ENCODE peak calls at places on chromosomes 2 and 18, in seven cellular contexts. Q, T, W, V, H, B and Z are unnamed samples.

GRCh38 chr2:188439986-188440385 is 148.3 kb downstream of the GULP1 start:
- DNase-seq in Q (no peak), T (no peak), W (no peak), V (no peak), H (no peak), B (no peak), Z (no peak)

GRCh38 chr2:179020156-179020750 is 29.7 kb downstream of the CCDC141 start:
- DNase-seq in Q (peak), T (peak), W (peak), V (no peak), H (peak), B (no peak), Z (peak)

GRCh38 chr2:37454851-37455762 is 110.7 kb downstream of the QPCT start:
- DNase-seq in Q (no peak), T (no peak), W (peak), V (peak), H (no peak), B (no peak), Z (peak)

GRCh38 chr18:76592096-76592495 is 97.1 kb upstream of the ZNF516 start:
- DNase-seq in Q (no peak), T (no peak), W (no peak), V (no peak), H (no peak), B (no peak), Z (no peak)

GRCh38 chr2:120134263-120134662 is 88.9 kb downstream of the TMEM185B start:
- DNase-seq in Q (no peak), T (no peak), W (no peak), V (peak), H (no peak), B (no peak), Z (no peak)

GRCh38 chr2:71801969-71802368 is 345.7 kb downstream of the CYP26B1 start:
- DNase-seq in Q (peak), T (peak), W (peak), V (peak), H (peak), B (no peak), Z (peak)

GRCh38 chr2:239475161-239476028 is 74.6 kb upstream of the HDAC4 start:
- DNase-seq in Q (no peak), T (no peak), W (no peak), V (no peak), H (no peak), B (no peak), Z (no peak)

GRCh38 chr2:133424876-133425275 is 143.4 kb downstream of the NCKAP5 start:
- DNase-seq in Q (no peak), T (no peak), W (no peak), V (no peak), H (no peak), B (no peak), Z (no peak)

GRCh38 chr2:234252766-234253165 is 202.3 kb downstream of the SPP2 start:
- DNase-seq in Q (no peak), T (no peak), W (no peak), V (no peak), H (no peak), B (no peak), Z (no peak)

GRCh38 chr2:143151111-143151752 is 22.0 kb downstream of the ARHGAP15 start:
- DNase-seq in Q (no peak), T (no peak), W (no peak), V (no peak), H (no peak), B (no peak), Z (no peak)

GRCh38 chr2:55947759-55948158 is 24.2 kb upstream of the EFEMP1 start:
- DNase-seq in Q (no peak), T (no peak), W (no peak), V (no peak), H (no peak), B (no peak), Z (no peak)

GRCh38 chr18:28729321-28729720 is 552.4 kb upstream of the CDH2 start:
- DNase-seq in Q (no peak), T (no peak), W (no peak), V (no peak), H (no peak), B (no peak), Z (no peak)

GRCh38 chr2:52416340-52416739 is 1351.3 kb upstream of the CHAC2 start:
- DNase-seq in Q (peak), T (no peak), W (no peak), V (no peak), H (peak), B (no peak), Z (no peak)

GRCh38 chr2:30113617-30114293 is 33.1 kb upstream of the YPEL5 start:
- DNase-seq in Q (no peak), T (no peak), W (no peak), V (peak), H (no peak), B (no peak), Z (no peak)

GRCh38 chr18:79983253-79983652 is 5.1 kb downstream of the TXNL4A start:
- DNase-seq in Q (no peak), T (no peak), W (no peak), V (no peak), H (no peak), B (no peak), Z (no peak)

GRCh38 chr2:235936493-235936892 is 231.7 kb downstream of the GBX2 start:
- DNase-seq in Q (no peak), T (no peak), W (no peak), V (no peak), H (peak), B (no peak), Z (peak)

GRCh38 chr18:9743200-9744016 is 35.3 kb downstream of the RAB31 start:
- DNase-seq in Q (peak), T (peak), W (no peak), V (peak), H (no peak), B (no peak), Z (no peak)

GRCh38 chr18:76686737-76687231 is 135.6 kb upstream of the ZNF236 start:
- DNase-seq in Q (peak), T (peak), W (peak), V (peak), H (peak), B (no peak), Z (peak)

GRCh38 chr2:170819941-170820646 is 3.4 kb downstream of the GAD1 start:
- DNase-seq in Q (no peak), T (no peak), W (no peak), V (no peak), H (peak), B (no peak), Z (no peak)

GRCh38 chr2:127658146-127658545 is 12.2 kb downstream of the GPR17 start:
- DNase-seq in Q (no peak), T (no peak), W (no peak), V (no peak), H (no peak), B (no peak), Z (no peak)

GRCh38 chr18:75264195-75264594 is 53.6 kb downstream of the TSHZ1 start:
- DNase-seq in Q (no peak), T (no peak), W (no peak), V (no peak), H (no peak), B (no peak), Z (no peak)

GRCh38 chr18:71327443-71328120 is 1038.7 kb downstream of the SOCS6 start:
- DNase-seq in Q (no peak), T (no peak), W (no peak), V (no peak), H (no peak), B (no peak), Z (no peak)

GRCh38 chr2:102979429-102979828 is 217.6 kb downstream of the TMEM182 start:
- DNase-seq in Q (no peak), T (no peak), W (no peak), V (no peak), H (no peak), B (no peak), Z (no peak)

GRCh38 chr2:189960346-189960745 is 102.2 kb downstream of the MSTN start:
- DNase-seq in Q (no peak), T (no peak), W (no peak), V (no peak), H (no peak), B (no peak), Z (no peak)

GRCh38 chr2:226447896-226448295 is 351.7 kb downstream of the IRS1 start:
- DNase-seq in Q (no peak), T (no peak), W (no peak), V (peak), H (no peak), B (no peak), Z (no peak)

GRCh38 chr2:150165988-150166965 is 321.2 kb downstream of the RND3 start:
- DNase-seq in Q (no peak), T (no peak), W (no peak), V (no peak), H (no peak), B (no peak), Z (no peak)

GRCh38 chr2:40859617-40860016 is 407.7 kb upstream of the SLC8A1 start:
- DNase-seq in Q (no peak), T (no peak), W (no peak), V (no peak), H (no peak), B (no peak), Z (no peak)

GRCh38 chr2:226902041-226902972 is 66.5 kb downstream of the RHBDD1 start:
- DNase-seq in Q (no peak), T (no peak), W (no peak), V (no peak), H (no peak), B (no peak), Z (no peak)

GRCh38 chr2:74741076-74741460 is 87.0 kb downstream of the SEMA4F start:
- DNase-seq in Q (no peak), T (no peak), W (no peak), V (no peak), H (no peak), B (no peak), Z (no peak)

GRCh38 chr2:34261701-34262100 is 662.6 kb upstream of the FAM98A start:
- DNase-seq in Q (no peak), T (no peak), W (no peak), V (no peak), H (no peak), B (no peak), Z (no peak)

GRCh38 chr2:235951980-235952379 is 216.2 kb downstream of the GBX2 start:
- DNase-seq in Q (no peak), T (no peak), W (no peak), V (no peak), H (no peak), B (peak), Z (no peak)

GRCh38 chr2:180203972-180204371 is 196.9 kb upstream of the CWC22 start:
- DNase-seq in Q (no peak), T (no peak), W (no peak), V (peak), H (no peak), B (no peak), Z (no peak)

GRCh38 chr2:98412751-98413445 is 31.8 kb upstream of the INPP4A start:
- DNase-seq in Q (peak), T (peak), W (peak), V (peak), H (peak), B (peak), Z (peak)

GRCh38 chr18:40531061-40531460 is 1424.0 kb upstream of the PIK3C3 start:
- DNase-seq in Q (no peak), T (no peak), W (no peak), V (no peak), H (no peak), B (no peak), Z (no peak)

GRCh38 chr18:48488388-48488850 is 50.4 kb upstream of the CTIF start:
- DNase-seq in Q (no peak), T (no peak), W (no peak), V (peak), H (no peak), B (no peak), Z (no peak)

GRCh38 chr2:142849818-142850217 is 27.6 kb upstream of the KYNU start:
- DNase-seq in Q (no peak), T (no peak), W (no peak), V (no peak), H (no peak), B (no peak), Z (no peak)

GRCh38 chr2:224983719-224984388 is 58.4 kb downstream of the DOCK10 start:
- DNase-seq in Q (no peak), T (no peak), W (peak), V (peak), H (no peak), B (no peak), Z (no peak)

GRCh38 chr2:100924520-100925451 is 77.3 kb upstream of the RPL31 start:
- DNase-seq in Q (no peak), T (no peak), W (no peak), V (peak), H (peak), B (no peak), Z (no peak)

GRCh38 chr2:157404363-157404762 is 39.5 kb downstream of the CYTIP start:
- DNase-seq in Q (peak), T (no peak), W (no peak), V (no peak), H (no peak), B (peak), Z (no peak)

GRCh38 chr18:34809697-34810096 is 99.6 kb downstream of the DTNA start:
- DNase-seq in Q (peak), T (peak), W (peak), V (peak), H (peak), B (no peak), Z (peak)